ENCODE peak calls at places on chromosomes 4 and X, in ten cellular contexts. F is lower lobe of right lung; K is SJSA1; T is SK-N-SH; M is fibroblast of lung; W is A549; O is trophoblast cell; I is PC-3; Z is upper lobe of right lung; P is CD8-positive, alpha-beta T cell. R is an unnamed sample. For H3K4me1, the result is how much of the 10 kb centered on the place peaks cover.

GRCh38 chrX:130174051-130174704 is 2.4 kb downstream of the RAB33A start:
- DNase-seq in F (no peak), K (no peak), T (peak), M (peak), W (no peak), O (peak), I (peak), Z (no peak), P (no peak), R (no peak)

GRCh38 chrX:38675856-38676255 is 114.5 kb downstream of the TSPAN7 start:
- DNase-seq in F (no peak), K (no peak), T (no peak), M (peak), W (no peak), O (no peak), I (no peak), Z (no peak), P (no peak), R (no peak)

GRCh38 chr4:94358101-94358500 is 15.5 kb upstream of the HPGDS start:
- DNase-seq in F (no peak), K (no peak), T (no peak), M (no peak), W (no peak), O (no peak), I (no peak), Z (no peak), P (no peak), R (no peak)

GRCh38 chr4:118281611-118282442 is 71.0 kb downstream of the PRSS12 start:
- DNase-seq in F (no peak), K (no peak), T (no peak), M (peak), W (no peak), O (no peak), I (no peak), Z (no peak), P (no peak), R (no peak)

GRCh38 chr4:139725236-139725635 is 59.6 kb downstream of the MGST2 start:
- DNase-seq in F (no peak), K (no peak), T (no peak), M (no peak), W (no peak), O (peak), I (no peak), Z (no peak), P (no peak), R (no peak)

GRCh38 chr4:97987019-97987648 is 156.1 kb downstream of the STPG2 start:
- DNase-seq in F (no peak), K (no peak), T (peak), M (peak), W (peak), O (no peak), I (peak), Z (no peak), P (no peak), R (no peak)

GRCh38 chr4:85828295-85828910 is 353.5 kb downstream of the ARHGAP24 start:
- DNase-seq in F (no peak), K (no peak), T (no peak), M (peak), W (no peak), O (no peak), I (peak), Z (no peak), P (no peak), R (no peak)

GRCh38 chr4:139922625-139923024 is 231.4 kb downstream of the MAML3 start:
- DNase-seq in F (no peak), K (no peak), T (no peak), M (peak), W (no peak), O (no peak), I (peak), Z (no peak), P (no peak), R (no peak)

GRCh38 chr4:40685300-40685699 is 55.6 kb upstream of the RBM47 start:
- DNase-seq in F (no peak), K (peak), T (no peak), M (peak), W (no peak), O (peak), I (peak), Z (no peak), P (no peak), R (no peak)

GRCh38 chr4:153594208-153594607 is 89.9 kb upstream of the TLR2 start:
- DNase-seq in F (no peak), K (no peak), T (no peak), M (peak), W (no peak), O (no peak), I (peak), Z (no peak), P (no peak), R (no peak)

GRCh38 chr4:25913851-25914669 is at the start of gene SMIM20:
- DNase-seq in F (peak), K (peak), T (peak), M (peak), W (peak), O (peak), I (peak), Z (peak), P (peak), R (peak)

GRCh38 chr4:186700746-186701145 is 22.9 kb downstream of the FAT1 start:
- DNase-seq in F (no peak), K (no peak), T (no peak), M (peak), W (no peak), O (no peak), I (peak), Z (no peak), P (no peak), R (no peak)

GRCh38 chr4:110163327-110164070 is 34.9 kb downstream of the ELOVL6 start:
- DNase-seq in F (no peak), K (no peak), T (no peak), M (peak), W (peak), O (peak), I (peak), Z (no peak), P (no peak), R (no peak)

GRCh38 chrX:78708830-78709229 is 38.7 kb upstream of the LPAR4 start:
- DNase-seq in F (no peak), K (no peak), T (no peak), M (no peak), W (no peak), O (no peak), I (no peak), Z (no peak), P (no peak), R (no peak)

GRCh38 chr4:157242871-157243270 is 22.3 kb downstream of the GRIA2 start:
- DNase-seq in F (no peak), K (no peak), T (no peak), M (no peak), W (no peak), O (no peak), I (no peak), Z (no peak), P (no peak), R (no peak)

GRCh38 chr4:55336138-55337034 is 9.7 kb upstream of the SRD5A3 start:
- DNase-seq in F (no peak), K (no peak), T (no peak), M (no peak), W (no peak), O (no peak), I (peak), Z (no peak), P (no peak), R (no peak)

GRCh38 chrX:40109288-40110008 is 11.7 kb upstream of the BCOR start:
- DNase-seq in F (peak), K (peak), T (peak), M (peak), W (peak), O (no peak), I (no peak), Z (peak), P (no peak), R (no peak)

GRCh38 chr4:121692261-121692660 is 4.5 kb downstream of the ANXA5 start:
- DNase-seq in F (no peak), K (no peak), T (no peak), M (no peak), W (no peak), O (no peak), I (peak), Z (no peak), P (no peak), R (no peak)
- H3K4me1 ChIP-seq in F (half or more), K (half or more), T (under half), M (under half), W (half or more), O (under half), I (half or more), Z (half or more), P (under half), R (under half)

GRCh38 chr4:105149771-105150170 is 3.1 kb downstream of the TET2 start:
- DNase-seq in F (no peak), K (no peak), T (no peak), M (peak), W (no peak), O (no peak), I (no peak), Z (no peak), P (no peak), R (no peak)
- H3K27ac ChIP-seq in F (no peak), K (no peak), T (no peak), M (no peak), W (no peak), O (no peak), I (no peak), Z (no peak), P (no peak), R (no peak)

GRCh38 chr4:143402776-143403550 is 66.3 kb downstream of the GAB1 start:
- DNase-seq in F (no peak), K (no peak), T (no peak), M (no peak), W (no peak), O (no peak), I (no peak), Z (no peak), P (no peak), R (no peak)

GRCh38 chr4:143404555-143404954 is 67.9 kb downstream of the GAB1 start:
- DNase-seq in F (no peak), K (no peak), T (no peak), M (no peak), W (no peak), O (no peak), I (no peak), Z (no peak), P (no peak), R (no peak)

GRCh38 chr4:143406523-143406922 is 69.8 kb downstream of the GAB1 start:
- DNase-seq in F (peak), K (no peak), T (no peak), M (peak), W (no peak), O (no peak), I (no peak), Z (no peak), P (no peak), R (no peak)

GRCh38 chr4:143405197-143405730 is 68.6 kb downstream of the GAB1 start:
- DNase-seq in F (no peak), K (no peak), T (no peak), M (no peak), W (no peak), O (no peak), I (no peak), Z (no peak), P (no peak), R (no peak)

GRCh38 chr4:143403551-143403816 is 66.8 kb downstream of the GAB1 start:
- DNase-seq in F (no peak), K (no peak), T (no peak), M (no peak), W (no peak), O (no peak), I (no peak), Z (no peak), P (no peak), R (no peak)
- H3K4me1 ChIP-seq in F (half or more), K (under half), T (under half), M (under half), W (under half), O (under half), I (under half), Z (half or more), P (under half), R (under half)

DNA sequence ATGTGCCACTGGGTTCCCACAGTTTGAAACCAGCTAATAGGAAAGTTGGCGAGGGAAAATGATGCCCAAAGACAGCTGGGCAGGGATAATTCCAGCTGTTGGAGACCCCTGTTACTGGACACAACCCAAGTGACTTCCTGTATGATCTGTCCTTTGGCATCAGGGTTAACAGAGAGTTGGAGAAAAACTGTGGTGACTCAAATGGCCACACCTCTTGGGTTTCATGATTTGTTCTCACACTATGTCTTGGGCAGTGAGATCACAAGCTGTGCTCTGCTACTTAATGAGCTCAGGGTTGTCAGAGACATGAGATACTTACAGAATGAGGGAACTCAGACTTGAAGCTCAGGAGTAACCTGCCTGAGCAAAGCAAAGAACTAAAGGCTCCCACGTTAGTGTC is 3.9 kb downstream of the FGF16 start:
- DNase-seq in F (no peak), K (no peak), T (no peak), M (peak), W (no peak), O (no peak), I (no peak), Z (no peak), P (no peak), R (no peak)
- H3K27ac ChIP-seq in F (no peak), K (no peak), T (peak), M (no peak), W (no peak), O (no peak), I (no peak), Z (no peak), P (no peak), R (no peak)

DNA sequence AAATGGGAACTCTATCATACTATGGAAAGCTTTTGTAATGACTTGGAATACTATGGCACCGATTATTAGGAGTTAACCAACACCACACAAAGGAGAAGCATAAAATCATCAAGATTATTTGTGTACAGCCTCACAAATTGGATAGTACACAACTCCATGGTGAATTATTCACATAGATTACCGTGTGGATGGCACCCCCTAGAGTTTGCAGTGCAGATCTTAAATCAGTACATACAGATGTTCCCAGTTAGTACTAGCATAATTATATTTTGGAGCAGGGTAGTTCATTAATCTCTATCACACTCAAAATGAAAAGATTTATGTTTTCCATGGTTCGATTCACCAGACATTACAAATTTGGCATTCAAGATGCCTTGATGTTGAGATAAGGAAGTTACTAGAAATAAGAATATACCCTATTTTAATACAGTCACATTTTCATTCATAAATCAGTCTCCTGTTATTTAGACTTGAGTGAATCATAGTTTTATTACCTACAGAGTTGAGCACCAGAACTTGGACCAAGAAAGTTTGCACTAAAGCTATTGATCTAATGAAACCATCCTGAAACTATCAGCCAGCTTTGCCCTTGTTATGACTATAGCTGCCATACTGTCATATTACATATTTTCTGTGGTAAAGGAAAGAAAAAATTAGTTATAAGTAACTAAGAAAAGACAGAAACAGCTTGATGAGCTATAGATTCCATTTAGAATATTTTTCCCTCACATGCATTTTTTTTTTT is 531.8 kb downstream of the GLUD2 start:
- DNase-seq in F (no peak), K (no peak), T (peak), M (peak), W (no peak), O (peak), I (peak), Z (no peak), P (no peak), R (no peak)
- H3K4me1 ChIP-seq in F (under half), K (under half), T (under half), M (under half), W (under half), O (under half), I (under half), Z (under half), P (under half), R (under half)

DNA sequence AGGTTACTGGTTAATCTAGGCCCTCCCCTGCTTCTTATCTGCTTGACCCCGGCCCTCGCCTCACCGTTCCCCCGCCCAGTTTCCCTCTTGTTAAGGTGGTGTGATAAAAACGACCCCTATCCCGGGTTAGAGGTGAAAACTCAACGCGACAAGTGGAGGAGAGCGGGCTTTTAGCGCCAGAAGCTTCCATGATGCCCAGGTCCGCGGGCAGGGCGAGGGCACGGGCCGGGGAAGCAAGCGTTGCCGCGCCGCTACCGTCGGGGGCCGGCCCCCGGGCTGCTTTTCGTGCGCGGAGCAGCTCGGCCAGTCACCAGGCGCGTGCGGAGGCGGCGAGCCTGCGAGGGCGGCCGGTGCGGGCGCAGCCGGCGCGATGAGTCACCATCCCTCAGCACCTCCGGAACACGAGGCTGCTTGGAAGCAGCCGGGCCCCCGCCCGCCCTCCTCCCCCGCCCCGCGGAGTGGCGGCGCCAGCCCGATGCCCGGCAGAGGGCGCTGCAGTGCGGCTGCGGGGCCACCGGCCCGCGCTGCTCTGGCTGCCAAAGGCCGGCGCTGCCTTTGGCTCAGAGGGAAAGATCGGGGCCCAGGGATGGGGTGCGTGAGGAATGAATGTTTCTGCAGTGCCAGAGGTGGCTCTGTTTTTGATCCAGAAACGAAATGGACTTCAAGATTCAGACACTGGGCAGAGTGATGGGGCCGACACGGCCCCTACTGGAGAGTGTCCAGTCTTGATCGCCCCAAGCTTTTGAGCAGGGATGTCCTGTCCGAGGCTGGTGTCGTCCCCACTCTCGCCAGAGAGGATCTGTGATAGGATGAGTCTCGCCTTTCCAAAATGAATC is 107.8 kb downstream of the NHSL2 start:
- DNase-seq in F (peak), K (peak), T (peak), M (peak), W (peak), O (peak), I (peak), Z (peak), P (peak), R (no peak)
- H3K27ac ChIP-seq in F (peak), K (no peak), T (no peak), M (peak), W (peak), O (peak), I (peak), Z (no peak), P (no peak), R (no peak)

DNA sequence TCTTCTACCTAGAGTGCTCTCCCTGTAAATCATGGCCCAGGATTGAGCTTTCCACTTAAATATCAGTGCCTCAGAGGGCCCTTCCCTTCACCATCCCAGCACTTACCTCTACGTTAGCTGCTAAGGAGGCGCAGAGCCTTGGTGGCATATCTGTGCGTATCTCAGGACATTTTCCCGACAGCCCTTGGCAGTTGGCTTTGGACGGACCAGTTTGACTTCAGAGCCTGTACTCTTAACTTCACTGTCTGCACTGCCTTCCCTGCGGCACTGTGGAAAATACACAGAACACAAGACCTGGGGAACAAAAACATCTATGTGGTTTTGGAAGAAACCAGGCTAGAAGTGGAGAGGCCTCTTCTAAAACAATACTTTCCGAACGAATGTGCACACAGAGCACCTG is 2.4 kb downstream of the TADA2B start:
- DNase-seq in F (no peak), K (no peak), T (no peak), M (no peak), W (no peak), O (no peak), I (no peak), Z (no peak), P (no peak), R (no peak)
- H3K4me1 ChIP-seq in F (half or more), K (under half), T (under half), M (under half), W (under half), O (under half), I (under half), Z (under half), P (under half), R (under half)

DNA sequence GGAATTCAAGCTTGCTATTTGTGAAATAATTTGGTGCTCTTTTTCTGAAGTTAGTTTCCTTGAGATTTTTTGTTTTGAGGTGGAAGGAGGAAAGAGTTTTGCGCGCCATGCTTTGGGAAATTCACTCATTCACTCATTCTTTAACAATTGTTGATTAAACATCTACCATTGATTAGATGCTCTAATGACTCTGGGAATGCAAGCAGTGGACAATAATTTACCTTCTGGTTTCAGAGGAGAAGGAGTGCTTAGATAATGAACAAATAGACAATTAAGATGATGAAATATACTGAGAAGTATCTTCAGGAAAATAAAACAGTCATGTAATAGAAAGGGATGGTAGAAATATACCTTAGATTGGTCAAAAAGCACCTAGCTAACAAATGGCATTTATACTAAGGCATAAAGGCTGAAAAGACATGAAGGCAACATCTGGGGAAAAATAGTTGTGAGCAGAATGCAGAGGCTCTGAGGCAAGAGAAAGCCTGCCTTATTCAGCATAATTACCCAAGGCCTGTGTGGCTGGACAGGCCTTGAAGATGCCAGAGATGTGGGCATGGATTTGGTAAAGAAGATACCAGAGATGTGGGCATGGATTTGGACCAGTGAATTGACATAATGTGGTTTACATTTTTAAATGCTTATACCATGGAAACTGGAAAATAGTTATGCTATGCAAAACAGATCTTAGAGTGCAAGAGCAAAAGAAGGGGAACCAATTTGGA is 2.7 kb upstream of the COMMD8 start:
- DNase-seq in F (no peak), K (no peak), T (no peak), M (no peak), W (no peak), O (no peak), I (no peak), Z (no peak), P (no peak), R (no peak)
- H3K27ac ChIP-seq in F (no peak), K (no peak), T (no peak), M (no peak), W (no peak), O (no peak), I (no peak), Z (no peak), P (no peak), R (no peak)

DNA sequence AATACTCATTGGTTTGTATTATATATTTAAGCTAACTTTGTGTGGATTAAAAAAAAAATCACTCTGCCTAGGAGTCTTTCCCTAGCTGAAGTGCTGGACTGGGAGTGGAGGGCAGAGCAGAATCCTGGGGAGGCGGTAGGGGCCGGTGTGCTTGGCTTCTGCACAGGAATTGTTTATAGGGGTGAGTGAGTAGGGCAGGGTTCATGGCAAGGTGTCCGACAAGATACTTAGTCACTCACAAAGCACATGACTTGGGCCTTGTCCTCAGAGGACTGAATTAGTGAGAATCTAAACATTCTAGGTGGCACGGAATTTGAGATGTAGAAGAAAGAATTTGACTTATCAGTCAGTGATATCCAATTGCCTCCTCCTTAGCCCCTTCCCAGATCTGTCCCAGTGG is 32.2 kb downstream of the FNIP2 start:
- DNase-seq in F (no peak), K (no peak), T (no peak), M (no peak), W (no peak), O (no peak), I (no peak), Z (no peak), P (no peak), R (no peak)
- H3K4me1 ChIP-seq in F (under half), K (under half), T (under half), M (under half), W (under half), O (under half), I (under half), Z (under half), P (under half), R (under half)

R was measured in iPS DF 6.9.